ENCODE peak calls at places on chromosomes 16 and 17, in ten cellular contexts. C is adrenal gland, E is NCI-H1417, A is epithelial cell of esophagus, H is progenitor cell of endocrine pancreas, F is IMR-90, G is heart right ventricle, S is fibroblast of mammary gland, W is T47D, J is GM13976. Q is an unnamed sample.

GRCh38 chr16:84375773-84376172 is 7.4 kb downstream of the ATP2C2 start:
- DNase-seq in S (no peak), J (no peak), W (no peak), C (no peak), G (no peak), F (no peak), E (no peak), A (no peak), H (no peak), Q (no peak)

GRCh38 chr16:80739523-80739922 is 64.9 kb downstream of the CDYL2 start:
- DNase-seq in S (no peak), A (peak; percentile 16), H (no peak), C (no peak), F (no peak), G (no peak), E (no peak), W (no peak), J (no peak), Q (no peak)

GRCh38 chr17:47633996-47634395 is 15.7 kb upstream of the KPNB1 start:
- DNase-seq in W (no peak), H (no peak), J (no peak), C (no peak), E (no peak), G (no peak), A (peak; percentile 33), F (no peak), S (no peak), Q (no peak)

GRCh38 chr17:4998027-4998665 is 396 bp downstream of the KIF1C start:
- DNase-seq in A (no peak), W (peak; percentile 35), J (peak; percentile 64), H (peak; percentile 64), S (no peak), F (no peak), C (peak; percentile 71), G (peak; percentile 57), E (no peak), Q (peak; percentile 62)

GRCh38 chr17:74332763-74333220 is 6.8 kb downstream of the KIF19 start:
- DNase-seq in W (no peak), H (no peak), F (no peak), A (no peak), S (no peak), E (peak; percentile 91), G (no peak), C (no peak), J (no peak), Q (no peak)

GRCh38 chr17:56798916-56799315 is 34.8 kb downstream of the C17orf67 start:
- DNase-seq in F (no peak), H (no peak), J (no peak), W (no peak), E (peak; percentile 53), C (no peak), A (no peak), G (no peak), S (no peak), Q (no peak)

GRCh38 chr17:83178533-83179201 is 99.3 kb downstream of the METRNL start:
- DNase-seq in G (no peak), W (no peak), A (no peak), H (no peak), F (no peak), E (no peak), J (no peak), S (no peak), C (peak; percentile 38), Q (no peak)

GRCh38 chr17:78826426-78826825 is 14.2 kb downstream of the USP36 start:
- DNase-seq in J (no peak), S (no peak), G (no peak), F (peak; percentile 53), A (no peak), W (no peak), C (no peak), H (no peak), E (no peak), Q (no peak)

GRCh38 chr17:62876063-62876462 is 67.9 kb upstream of the MARCHF10 start:
- DNase-seq in H (no peak), S (no peak), F (peak; percentile 39), E (no peak), G (no peak), J (no peak), C (no peak), W (no peak), A (peak; percentile 90), Q (no peak)